ENCODE peak calls at places on chromosome 2, in four cellular contexts. I, Y, U and Z are unnamed samples.
A peak's percentile ranks its signal among the peaks of the same experiment; 100 is the strongest.

GRCh38 chr2:135226961-135227360 is 174.9 kb downstream of the RAB3GAP1 start:
- DNase-seq in I (no peak), Y (no peak), U (no peak), Z (no peak)

GRCh38 chr2:230319211-230319862 is 7.7 kb upstream of the SP140L start:
- DNase-seq in I (peak; percentile 60), Y (no peak), U (no peak), Z (peak; percentile 58)

GRCh38 chr2:176936410-176936809 is 276.2 kb upstream of the HNRNPA3 start:
- DNase-seq in I (no peak), Y (no peak), U (no peak), Z (no peak)

GRCh38 chr2:58893645-58894336 is 652.7 kb upstream of the FANCL start:
- DNase-seq in I (no peak), Y (no peak), U (no peak), Z (no peak)

GRCh38 chr2:157488877-157489276 is 45.0 kb upstream of the CYTIP start:
- DNase-seq in I (no peak), Y (no peak), U (peak; percentile 65), Z (no peak)

GRCh38 chr2:104939570-104940235 is 85.8 kb downstream of the POU3F3 start:
- DNase-seq in I (no peak), Y (no peak), U (peak; percentile 52), Z (no peak)

GRCh38 chr2:63789318-63790051 is 52.2 kb upstream of the UGP2 start:
- DNase-seq in I (no peak), Y (no peak), U (no peak), Z (no peak)

GRCh38 chr2:17289669-17290068 is 228.6 kb downstream of the RAD51AP2 start:
- DNase-seq in I (no peak), Y (no peak), U (no peak), Z (no peak)

GRCh38 chr2:17792515-17792914 is 23.7 kb upstream of the MSGN1 start:
- DNase-seq in I (no peak), Y (no peak), U (no peak), Z (no peak)

DNA sequence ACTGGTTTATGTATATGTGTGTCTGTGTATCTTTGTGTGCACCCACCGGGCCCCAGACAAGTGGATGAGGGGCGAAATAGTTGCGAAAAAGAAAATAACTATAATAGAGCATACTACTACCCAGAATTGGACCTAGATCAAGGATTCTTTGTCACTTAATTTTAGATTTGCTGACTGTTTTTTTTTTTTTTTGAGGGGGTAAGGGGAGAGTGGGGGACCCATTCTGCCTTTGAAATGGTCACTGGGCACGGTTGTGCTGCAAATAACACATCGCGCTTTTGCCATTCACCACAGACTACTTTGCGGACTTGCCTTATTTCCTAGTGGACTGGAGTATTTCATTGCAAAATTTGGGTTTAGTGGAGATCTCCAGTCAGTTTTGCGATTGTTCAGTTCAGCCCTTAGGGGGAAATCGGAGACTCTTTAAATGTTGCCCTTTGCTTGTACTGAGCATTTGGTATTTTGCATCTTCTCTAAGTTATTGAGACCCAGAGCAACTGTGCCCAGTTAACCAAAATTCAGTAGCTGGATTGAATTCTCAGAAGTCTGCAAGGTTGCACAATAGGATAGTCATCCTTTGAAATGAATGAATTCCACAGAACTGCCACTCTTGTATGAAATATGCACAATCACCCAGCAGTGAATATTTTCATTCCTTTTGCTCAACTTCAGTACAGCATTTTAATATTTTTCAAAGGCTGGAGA is 2.8 kb downstream of the TRIB2 start:
- DNase-seq in I (no peak), Y (no peak), U (no peak), Z (no peak)
- TF ChIP-seq CTCF in I (no peak), Y (no peak), U (no peak), Z (no peak)

GRCh38 chr2:46970334-46971288 is 55.0 kb upstream of the MCFD2 start:
- DNase-seq in I (no peak), Y (peak; percentile 31), U (peak; percentile 86), Z (no peak)
- TF ChIP-seq CTCF in I (no peak), Y (no peak), U (no peak), Z (no peak)

DNA sequence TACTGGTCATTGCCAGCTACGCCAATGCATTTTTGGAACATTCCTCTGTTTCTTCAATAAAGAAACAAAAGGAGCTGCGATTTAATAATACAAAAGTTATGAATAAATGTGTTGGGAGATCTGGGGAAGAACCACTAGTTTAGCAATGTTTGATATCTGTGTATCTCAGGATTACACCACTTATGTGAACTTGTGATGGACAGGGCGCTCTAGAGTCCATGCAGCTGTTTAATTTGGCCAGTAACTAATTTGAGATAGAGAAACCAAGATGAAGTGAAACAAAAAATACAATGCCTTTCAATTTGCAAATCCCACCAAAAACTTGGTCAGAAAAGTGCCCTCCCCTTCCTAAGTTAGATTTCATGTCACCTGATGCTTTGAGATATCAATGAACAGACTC is 6.8 kb upstream of the DCDC2C start:
- DNase-seq in I (no peak), Y (no peak), U (no peak), Z (no peak)
- TF ChIP-seq CTCF in I (no peak), Y (no peak), U (no peak), Z (no peak)

DNA sequence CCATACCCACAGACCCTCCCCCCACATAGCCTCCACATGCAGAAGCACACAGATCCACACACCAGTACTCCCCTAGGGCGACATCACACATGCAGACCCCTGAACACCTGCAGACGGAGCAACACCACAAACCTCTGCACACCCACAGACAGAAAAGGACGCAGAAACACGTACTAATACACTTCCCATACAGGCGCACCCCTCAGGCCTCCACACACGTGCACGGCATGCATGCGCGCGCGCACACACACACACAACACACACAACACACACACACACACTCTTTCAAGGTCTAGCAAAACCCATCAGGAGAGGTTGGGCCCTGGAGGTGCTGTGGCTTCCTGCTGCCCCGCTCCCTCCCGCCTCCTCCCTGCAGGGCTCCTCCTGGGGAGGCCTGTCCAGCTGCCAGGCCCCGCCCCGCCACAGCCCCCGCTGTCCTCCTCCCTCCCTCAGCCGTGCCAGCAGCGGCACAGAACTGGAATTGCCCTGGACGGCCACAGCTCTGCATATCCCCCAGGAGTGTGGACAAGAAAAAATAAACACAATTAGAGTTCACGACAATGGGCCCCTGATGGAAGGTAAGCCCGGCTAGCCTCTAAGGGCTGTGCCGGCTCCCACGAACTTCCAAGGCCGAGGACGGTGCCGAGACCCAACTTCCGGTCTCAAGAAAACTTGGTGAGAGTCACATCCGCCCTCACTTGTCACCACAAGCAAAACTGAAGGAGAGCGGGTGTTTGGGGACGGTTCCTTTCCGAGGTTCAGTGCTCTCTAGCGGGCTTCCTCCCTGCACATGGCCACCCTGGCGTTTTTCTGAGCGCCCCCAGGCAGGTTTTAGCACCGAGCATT is 6.8 kb downstream of the ZFP36L2 start:
- DNase-seq in I (peak; percentile 80), Y (peak; percentile 65), U (peak; percentile 97), Z (peak; percentile 82)
- TF ChIP-seq CTCF in I (no peak), Y (no peak), U (peak; percentile 5), Z (no peak)